ENCODE peak calls at places on chromosome 6, in nine cellular contexts. I is NCI-H748 treated with DMSO at 0.1 percent for 48 hours; U is NCI-H1092; R is ureter; O is left cardiac atrium; N is COLO829; Z is NCI-H774; M is GM13977; J is activated CD4-positive, alpha-beta T cell treated with anti-CD3 and anti-CD28 coated beads, Interleukin-2, amount 50 U/mL, for 48 hours. X is an unnamed sample.

GRCh38 chr6:5996701-5997419 is 9.9 kb downstream of the NRN1 start:
- DNase-seq in J (peak), M (peak), R (no peak), Z (no peak), U (no peak), N (no peak), I (peak), O (no peak), X (peak)

GRCh38 chr6:10271982-10272381 is 142.9 kb downstream of the TFAP2A start:
- DNase-seq in J (no peak), I (peak), M (no peak), R (no peak), U (no peak), N (no peak), Z (peak), O (no peak), X (no peak)

GRCh38 chr6:149443411-149444181 is 41.2 kb downstream of the ZC3H12D start:
- DNase-seq in O (no peak), I (no peak), J (no peak), R (no peak), Z (no peak), M (no peak), N (no peak), U (no peak), X (no peak)

GRCh38 chr6:162962093-162962492 is 234.3 kb downstream of the PACRG start:
- DNase-seq in I (no peak), J (no peak), N (no peak), U (no peak), R (no peak), M (no peak), O (no peak), Z (no peak), X (no peak)

GRCh38 chr6:148761532-148761951 is 14.7 kb downstream of the UST start:
- DNase-seq in Z (no peak), I (no peak), N (no peak), U (no peak), R (no peak), O (no peak), J (no peak), M (no peak), X (peak)

GRCh38 chr6:35082733-35083403 is 58.3 kb downstream of the TCP11 start:
- DNase-seq in U (no peak), O (no peak), N (no peak), M (no peak), I (no peak), R (no peak), Z (no peak), J (no peak), X (no peak)

GRCh38 chr6:10746915-10747250 is 722 bp upstream of the TMEM14B start:
- DNase-seq in R (no peak), O (no peak), I (no peak), J (no peak), U (no peak), M (no peak), N (no peak), Z (no peak), X (no peak)

GRCh38 chr6:21277601-21278043 is 315.9 kb upstream of the SOX4 start:
- DNase-seq in I (no peak), O (no peak), M (no peak), R (no peak), Z (no peak), U (no peak), N (no peak), J (no peak), X (no peak)

GRCh38 chr6:157942351-157942750 is 39.3 kb upstream of the SYNJ2 start:
- DNase-seq in Z (no peak), M (no peak), I (no peak), O (no peak), U (no peak), N (no peak), J (no peak), R (no peak), X (no peak)

GRCh38 chr6:12403201-12403826 is 113.2 kb downstream of the EDN1 start:
- DNase-seq in J (no peak), N (no peak), R (no peak), I (no peak), U (no peak), O (no peak), M (no peak), Z (no peak), X (no peak)

GRCh38 chr6:89368107-89368506 is 15.6 kb upstream of the UBE2J1 start:
- DNase-seq in J (peak), N (peak), O (peak), M (no peak), R (peak), U (no peak), I (peak), Z (peak), X (peak)

GRCh38 chr6:77389402-77389801 is 73.9 kb downstream of the HTR1B start:
- DNase-seq in M (no peak), I (no peak), N (no peak), O (no peak), J (no peak), Z (no peak), U (no peak), R (no peak), X (no peak)

GRCh38 chr6:72619883-72620696 is 1.8 kb upstream of the KCNQ5 start:
- DNase-seq in U (no peak), I (no peak), J (peak), N (no peak), R (peak), Z (no peak), M (peak), O (peak), X (peak)

GRCh38 chr6:134657751-134658522 is 292.0 kb downstream of the ALDH8A1 start:
- DNase-seq in J (no peak), M (no peak), R (no peak), I (no peak), O (no peak), Z (no peak), U (no peak), N (no peak), X (no peak)

GRCh38 chr6:129686941-129687627 is 22.9 kb downstream of the ARHGAP18 start:
- DNase-seq in I (no peak), M (peak), R (no peak), U (no peak), N (no peak), J (peak), Z (no peak), O (no peak), X (no peak)